ENCODE peak calls at places on chromosome 4, in seven cellular contexts. D, O, Y, P, A, N and S are unnamed samples.

GRCh38 chr4:32340591-32340990 is 1620.4 kb downstream of the PCDH7 start:
- DNase-seq in D (no peak), O (no peak), Y (no peak), P (no peak), A (no peak), N (no peak), S (no peak)

GRCh38 chr4:140725556-140725955 is 30.6 kb downstream of the TBC1D9 start:
- DNase-seq in D (no peak), O (no peak), Y (no peak), P (no peak), A (no peak), N (no peak), S (no peak)

GRCh38 chr4:1569461-1570151 is 114.5 kb downstream of the FAM53A start:
- DNase-seq in D (no peak), O (no peak), Y (no peak), P (no peak), A (no peak), N (no peak), S (no peak)

GRCh38 chr4:2105559-2105958 is 46.4 kb downstream of the NAT8L start:
- DNase-seq in D (no peak), O (no peak), Y (no peak), P (no peak), A (no peak), N (no peak), S (no peak)

GRCh38 chr4:31194823-31195222 is 474.7 kb downstream of the PCDH7 start:
- DNase-seq in D (no peak), O (no peak), Y (no peak), P (peak; percentile 83), A (no peak), N (peak; percentile 74), S (no peak)

GRCh38 chr4:113086172-113086695 is 36.8 kb downstream of the ANK2 start:
- DNase-seq in D (no peak), O (no peak), Y (no peak), P (no peak), A (no peak), N (no peak), S (no peak)

GRCh38 chr4:85793256-85793655 is 318.3 kb downstream of the ARHGAP24 start:
- DNase-seq in D (no peak), O (no peak), Y (no peak), P (no peak), A (no peak), N (no peak), S (no peak)

GRCh38 chr4:132513491-132513890 is 635.6 kb upstream of the PCDH10 start:
- DNase-seq in D (no peak), O (no peak), Y (no peak), P (no peak), A (no peak), N (no peak), S (no peak)

GRCh38 chr4:121358473-121358872 is 22.3 kb downstream of the QRFPR start:
- DNase-seq in D (no peak), O (no peak), Y (peak; percentile 38), P (no peak), A (no peak), N (no peak), S (no peak)

GRCh38 chr4:142091085-142091513 is 454.7 kb downstream of the IL15 start:
- DNase-seq in D (no peak), O (no peak), Y (peak; percentile 99), P (no peak), A (no peak), N (no peak), S (no peak)

GRCh38 chr4:7336067-7336569 is 98.6 kb downstream of the PSAPL1 start:
- DNase-seq in D (no peak), O (no peak), Y (no peak), P (no peak), A (no peak), N (no peak), S (no peak)

GRCh38 chr4:7105261-7105660 is 37.4 kb upstream of the GRPEL1 start:
- DNase-seq in D (no peak), O (peak; percentile 26), Y (no peak), P (no peak), A (no peak), N (no peak), S (no peak)

GRCh38 chr4:108369035-108369655 is 200.4 kb upstream of the LEF1 start:
- DNase-seq in D (no peak), O (no peak), Y (no peak), P (no peak), A (no peak), N (no peak), S (no peak)